ENCODE peak calls at places on chromosome 11, in seven cellular contexts. H is hypothalamus; L is CD4-positive, alpha-beta memory T cell; P is CD8-positive, alpha-beta memory T cell; Z is HS-27A; R is MCF 10A; N is GM04503. C is an unnamed sample.

GRCh38 chr11:111730031-111730430 is 36.2 kb downstream of the PPP2R1B start:
- DNase-seq in H (no peak), L (no peak), P (no peak), Z (no peak), R (no peak), N (no peak), C (no peak)

GRCh38 chr11:19595840-19596751 is 116.5 kb upstream of the NAV2 start:
- DNase-seq in H (no peak), L (no peak), P (no peak), Z (peak), R (peak), N (peak), C (no peak)

GRCh38 chr11:104918113-104918824 is 20.0 kb upstream of the CASP12 start:
- DNase-seq in H (no peak), L (peak), P (no peak), Z (no peak), R (peak), N (peak), C (no peak)

GRCh38 chr11:127610787-127611186 is 610.2 kb upstream of the KIRREL3 start:
- DNase-seq in H (no peak), L (no peak), P (no peak), Z (no peak), R (no peak), N (no peak), C (no peak)

GRCh38 chr11:90243534-90243933 is 20.7 kb upstream of the CHORDC1 start:
- DNase-seq in H (no peak), L (no peak), P (no peak), Z (no peak), R (peak), N (no peak), C (no peak)

GRCh38 chr11:7673724-7674434 is 579 bp upstream of the CYB5R2 start:
- DNase-seq in H (no peak), L (no peak), P (no peak), Z (no peak), R (no peak), N (no peak), C (no peak)

GRCh38 chr11:113023986-113024385 is 62.8 kb downstream of the NCAM1 start:
- DNase-seq in H (no peak), L (no peak), P (no peak), Z (no peak), R (no peak), N (no peak), C (no peak)

GRCh38 chr11:103619938-103620337 is 416.5 kb upstream of the DDI1 start:
- DNase-seq in H (no peak), L (no peak), P (no peak), Z (no peak), R (no peak), N (no peak), C (no peak)

GRCh38 chr11:8067929-8068575 is 13.0 kb upstream of the TUB start:
- DNase-seq in H (no peak), L (no peak), P (no peak), Z (no peak), R (no peak), N (no peak), C (no peak)

GRCh38 chr11:67195971-67196418 is 70.3 kb upstream of the GRK2 start:
- DNase-seq in H (no peak), L (no peak), P (no peak), Z (no peak), R (peak), N (peak), C (no peak)

GRCh38 chr11:65911682-65912568 is 6.9 kb downstream of the C11orf68 start:
- DNase-seq in H (no peak), L (no peak), P (no peak), Z (peak), R (peak), N (peak), C (peak)

GRCh38 chr11:47186076-47186936 is at the start of gene PACSIN3:
- DNase-seq in H (no peak), L (peak), P (peak), Z (no peak), R (peak), N (no peak), C (no peak)

GRCh38 chr11:13216019-13217006 is 61.3 kb upstream of the BMAL1 start:
- DNase-seq in H (no peak), L (no peak), P (no peak), Z (peak), R (peak), N (peak), C (no peak)

GRCh38 chr11:79047356-79047755 is 393.5 kb downstream of the TENM4 start:
- DNase-seq in H (no peak), L (no peak), P (no peak), Z (no peak), R (no peak), N (no peak), C (no peak)

GRCh38 chr11:125777309-125777708 is 1.3 kb downstream of the PATE2 start:
- DNase-seq in H (no peak), L (no peak), P (no peak), Z (no peak), R (no peak), N (peak), C (no peak)

GRCh38 chr11:124538019-124538418 is 5.4 kb downstream of the OR8B12 start:
- DNase-seq in H (no peak), L (no peak), P (no peak), Z (no peak), R (peak), N (peak), C (peak)

GRCh38 chr11:125990244-125990643 is 44.4 kb downstream of the VSIG10L2 start:
- DNase-seq in H (no peak), L (no peak), P (no peak), Z (no peak), R (peak), N (peak), C (no peak)

GRCh38 chr11:19101803-19102520 is 15.0 kb upstream of the ZDHHC13 start:
- DNase-seq in H (no peak), L (no peak), P (no peak), Z (no peak), R (peak), N (no peak), C (no peak)

GRCh38 chr11:2360081-2360642 is 16.9 kb upstream of the CD81 start:
- DNase-seq in H (no peak), L (no peak), P (no peak), Z (no peak), R (no peak), N (no peak), C (peak)

GRCh38 chr11:47552086-47552580 is 799 bp downstream of the CELF1 start:
- DNase-seq in H (no peak), L (peak), P (no peak), Z (no peak), R (peak), N (no peak), C (no peak)

GRCh38 chr11:67071420-67072284 is 15.0 kb downstream of the RHOD start:
- DNase-seq in H (no peak), L (peak), P (peak), Z (no peak), R (peak), N (no peak), C (no peak)

GRCh38 chr11:7826316-7826715 is 29.6 kb upstream of the OR5P2 start:
- DNase-seq in H (no peak), L (no peak), P (no peak), Z (no peak), R (peak), N (no peak), C (no peak)

GRCh38 chr11:82899191-82899820 is 924 bp downstream of the PRCP start:
- DNase-seq in H (no peak), L (peak), P (peak), Z (no peak), R (peak), N (no peak), C (no peak)

GRCh38 chr11:24855951-24856350 is 359.1 kb downstream of the LUZP2 start:
- DNase-seq in H (no peak), L (no peak), P (no peak), Z (no peak), R (no peak), N (no peak), C (no peak)

GRCh38 chr11:56841210-56841810 is 92.8 kb upstream of the OR9G4 start:
- DNase-seq in H (no peak), L (peak), P (no peak), Z (peak), R (peak), N (peak), C (no peak)

GRCh38 chr11:126339073-126339865 is 16.2 kb upstream of the ST3GAL4 start:
- DNase-seq in H (no peak), L (no peak), P (no peak), Z (no peak), R (peak), N (no peak), C (no peak)

GRCh38 chr11:45374130-45374529 is 88.0 kb upstream of the SYT13 start:
- DNase-seq in H (no peak), L (no peak), P (no peak), Z (no peak), R (no peak), N (no peak), C (no peak)

GRCh38 chr11:122313581-122313980 is 197.6 kb upstream of the BLID start:
- DNase-seq in H (no peak), L (no peak), P (no peak), Z (no peak), R (no peak), N (no peak), C (no peak)

GRCh38 chr11:20036625-20037335 is 123.5 kb downstream of the DBX1 start:
- DNase-seq in H (no peak), L (no peak), P (no peak), Z (no peak), R (no peak), N (no peak), C (no peak)

GRCh38 chr11:120096326-120096725 is 41.6 kb downstream of the TRIM29 start:
- DNase-seq in H (no peak), L (no peak), P (no peak), Z (no peak), R (no peak), N (no peak), C (no peak)

GRCh38 chr11:2794947-2795346 is 90.6 kb downstream of the CDKN1C start:
- DNase-seq in H (no peak), L (no peak), P (no peak), Z (no peak), R (no peak), N (no peak), C (peak)